ENCODE peak calls at places on chromosomes 3 and 15, in four cellular contexts. U, Y, G and N are unnamed samples.

GRCh38 chr3:47512416-47513124 is 942 bp downstream of the ELP6 start:
- DNase-seq in G (peak), Y (peak), U (no peak), N (peak)

GRCh38 chr15:39885099-39885777 is 34.8 kb downstream of the GPR176 start:
- DNase-seq in U (no peak), Y (no peak), G (no peak), N (no peak)

GRCh38 chr3:153163349-153164008 is 1.5 kb downstream of the RAP2B start:
- DNase-seq in U (no peak), Y (peak), G (peak), N (peak)

GRCh38 chr15:41969851-41970431 is 2.4 kb downstream of the EHD4 start:
- DNase-seq in U (no peak), G (no peak), Y (peak), N (peak)

GRCh38 chr3:53065841-53066480 is 20.1 kb upstream of the SFMBT1 start:
- DNase-seq in Y (no peak), G (no peak), U (no peak), N (no peak)

GRCh38 chr3:49158108-49158709 is 7.9 kb downstream of the CCDC71 start:
- DNase-seq in G (peak), U (peak), Y (no peak), N (no peak)

GRCh38 chr3:10551821-10552630 is 46.6 kb upstream of the ATP2B2 start:
- DNase-seq in U (peak), Y (peak), G (no peak), N (peak)

GRCh38 chr3:188620752-188621151 is 466.8 kb downstream of the LPP start:
- DNase-seq in U (no peak), G (no peak), Y (no peak), N (no peak)

GRCh38 chr3:12187448-12188327 is 29.0 kb upstream of the TIMP4 start:
- DNase-seq in G (no peak), U (no peak), Y (peak), N (no peak)

GRCh38 chr3:182967218-182968204 is 12.8 kb downstream of the DCUN1D1 start:
- DNase-seq in Y (no peak), U (no peak), G (no peak), N (no peak)

GRCh38 chr3:159776779-159777178 is 211.9 kb upstream of the IL12A start:
- DNase-seq in U (no peak), G (no peak), Y (no peak), N (no peak)

GRCh38 chr3:43379343-43379742 is 93.0 kb downstream of the SNRK start:
- DNase-seq in G (no peak), Y (peak), U (no peak), N (no peak)

GRCh38 chr3:133301731-133302130 is 98.1 kb upstream of the BFSP2 start:
- DNase-seq in G (no peak), Y (peak), U (no peak), N (no peak)

GRCh38 chr15:74302821-74303359 is 64.6 kb downstream of the CYP11A1 start:
- DNase-seq in Y (no peak), U (no peak), G (peak), N (peak)

DNA sequence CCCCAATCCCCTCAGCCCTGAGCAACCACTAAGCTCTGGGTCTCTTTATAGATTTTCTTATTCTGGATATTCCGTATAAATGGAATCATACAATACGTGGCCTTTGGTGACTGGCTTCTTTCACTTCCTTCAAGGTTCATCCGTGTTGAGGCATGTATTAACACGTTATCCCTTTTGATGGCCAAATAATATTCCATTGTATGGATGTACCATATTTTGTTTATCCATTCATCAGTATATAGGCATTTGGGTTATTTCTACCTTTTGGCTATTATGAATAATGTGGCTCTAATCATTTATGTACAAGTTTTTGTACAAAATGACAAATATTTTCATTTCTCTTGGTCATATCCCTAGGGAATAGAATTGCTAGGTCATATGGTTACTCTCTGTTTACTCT is 284.4 kb downstream of the FAM43A start:
- DNase-seq in Y (no peak), U (no peak), G (no peak), N (no peak)
- TF ChIP-seq CTCF in Y (no peak), U (no peak), G (no peak), N (no peak)

DNA sequence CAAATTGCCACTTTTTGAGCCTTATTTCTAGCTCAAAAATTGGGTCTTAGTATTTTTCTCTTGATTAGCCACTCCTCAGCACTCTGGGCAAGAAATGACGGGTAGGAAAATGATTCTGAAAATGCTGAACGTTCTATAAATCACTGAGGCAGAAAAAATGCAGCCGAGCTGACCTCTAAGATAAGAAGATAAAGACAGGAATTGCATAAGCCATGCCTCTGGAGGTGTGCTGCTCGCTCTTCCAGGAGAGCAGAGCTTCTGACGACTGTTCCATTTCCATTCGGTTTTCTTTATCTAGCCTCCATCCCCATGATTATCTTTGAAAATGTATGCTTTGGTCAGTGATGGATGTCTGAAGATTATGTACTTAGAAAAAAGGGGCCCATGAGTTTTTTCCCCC is 558.8 kb upstream of the ADAMTS9 start:
- DNase-seq in U (no peak), G (no peak), Y (no peak), N (no peak)
- H3K4me3 ChIP-seq in U (no peak), G (no peak), Y (no peak), N (no peak)

GRCh38 chr3:64042952-64043351 is 19.7 kb upstream of the PSMD6 start:
- DNase-seq in U (no peak), Y (no peak), G (no peak), N (no peak)

GRCh38 chr3:64039972-64040733 is 16.9 kb upstream of the PSMD6 start:
- DNase-seq in Y (no peak), U (no peak), G (no peak), N (no peak)

GRCh38 chr3:64038252-64038651 is 15.0 kb upstream of the PSMD6 start:
- DNase-seq in U (no peak), Y (no peak), G (no peak), N (no peak)

GRCh38 chr3:64037084-64037483 is 13.8 kb upstream of the PSMD6 start:
- DNase-seq in Y (no peak), U (no peak), G (no peak), N (no peak)

GRCh38 chr3:64039273-64039672 is 16.0 kb upstream of the PSMD6 start:
- DNase-seq in U (no peak), G (no peak), Y (no peak), N (no peak)
- H2AFZ ChIP-seq in U (no peak), G (no peak), Y (no peak), N (no peak)

GRCh38 chr3:16187213-16187790 is 12.8 kb downstream of the GALNT15 start:
- DNase-seq in U (no peak), Y (no peak), G (no peak), N (no peak)

GRCh38 chr3:16191591-16191990 is 17.1 kb downstream of the GALNT15 start:
- DNase-seq in U (no peak), Y (no peak), G (no peak), N (no peak)

GRCh38 chr3:16190704-16191103 is 16.2 kb downstream of the GALNT15 start:
- DNase-seq in Y (no peak), U (no peak), G (no peak), N (no peak)

GRCh38 chr3:16188071-16188470 is 13.6 kb downstream of the GALNT15 start:
- DNase-seq in G (no peak), U (no peak), Y (no peak), N (no peak)

GRCh38 chr3:16189201-16189600 is 14.7 kb downstream of the GALNT15 start:
- DNase-seq in U (no peak), Y (no peak), G (no peak), N (no peak)
- TF ChIP-seq CTCF in U (no peak), Y (no peak), G (no peak), N (no peak)

DNA sequence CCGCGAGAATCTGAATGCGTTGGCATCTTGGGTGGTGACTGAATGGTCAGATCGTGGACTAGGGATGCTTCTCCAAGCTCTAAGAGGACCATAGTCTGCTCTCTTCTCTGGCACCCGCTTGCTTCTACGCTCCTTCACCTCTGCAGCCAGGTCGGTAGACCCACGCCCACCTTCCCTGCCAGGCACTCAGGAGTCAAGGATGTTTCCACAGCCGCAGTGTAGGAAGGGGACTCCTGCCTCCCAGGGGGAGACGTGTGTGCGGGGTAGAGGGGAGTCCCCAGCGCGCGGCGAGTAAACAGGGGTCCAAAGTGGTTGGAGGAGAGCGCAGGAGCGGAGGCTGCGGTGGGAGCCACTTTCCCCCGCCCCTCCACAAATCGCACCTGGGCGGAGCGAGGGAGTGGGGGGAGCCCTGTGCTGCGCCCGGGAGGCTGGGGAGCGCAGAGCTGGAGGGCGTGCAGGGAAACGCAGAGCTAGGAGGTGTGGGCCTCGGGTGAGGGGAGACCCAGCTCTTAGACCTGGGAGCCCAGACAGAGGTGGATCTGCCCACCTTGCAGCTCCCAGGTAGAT is 1.7 kb downstream of the LRRC3B start:
- DNase-seq in Y (no peak), U (no peak), G (peak), N (no peak)
- H3K4me3 ChIP-seq in Y (no peak), U (no peak), G (peak), N (no peak)

DNA sequence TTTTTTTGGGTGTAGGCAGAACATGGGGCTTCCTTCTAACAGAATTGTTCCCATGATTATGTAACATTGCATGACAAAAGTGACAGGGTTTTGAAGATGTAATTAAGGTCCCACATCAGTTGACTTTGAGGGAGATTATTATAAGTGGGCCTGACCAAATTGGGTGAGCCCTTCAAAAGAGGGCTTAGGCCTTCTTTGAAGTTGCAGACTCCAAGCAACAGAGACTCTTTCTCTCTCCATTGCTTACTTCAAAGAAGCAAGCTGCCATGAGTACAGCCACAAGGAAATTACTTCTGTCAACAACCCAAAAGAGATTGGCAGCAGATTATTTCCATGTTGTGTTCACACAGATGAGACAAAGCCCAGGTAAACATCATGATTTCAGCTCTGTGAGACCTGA is 348.2 kb downstream of the PDCD6IP start:
- DNase-seq in Y (no peak), G (no peak), U (no peak), N (no peak)
- H2AFZ ChIP-seq in Y (no peak), G (no peak), U (no peak), N (no peak)